ENCODE peak calls at places on chromosomes 5 and 9, in five cellular contexts. W is tibial artery, E is cardiac fibroblast, S is body of pancreas, L is stomach. T is an unnamed sample.

GRCh38 chr5:66958126-66958983 is 238.2 kb downstream of the CD180 start:
- DNase-seq in W (no peak), E (peak; percentile 80), S (no peak), L (no peak), T (peak; percentile 8)

GRCh38 chr9:120635011-120635410 is 55.0 kb upstream of the CDK5RAP2 start:
- DNase-seq in W (no peak), E (no peak), S (no peak), L (no peak), T (no peak)

GRCh38 chr5:172758077-172758835 is 12.7 kb downstream of the DUSP1 start:
- DNase-seq in W (peak; percentile 73), E (peak; percentile 97), S (no peak), L (no peak), T (peak; percentile 86)

GRCh38 chr5:152427691-152428090 is 22.6 kb upstream of the NMUR2 start:
- DNase-seq in W (no peak), E (no peak), S (no peak), L (no peak), T (no peak)

GRCh38 chr9:83962165-83962564 is 17.9 kb downstream of the HNRNPK start:
- DNase-seq in W (no peak), E (peak; percentile 42), S (no peak), L (no peak), T (no peak)

GRCh38 chr5:177545487-177546261 is 8.7 kb downstream of the FAM193B start:
- DNase-seq in W (peak; percentile 92), E (peak; percentile 95), S (peak; percentile 31), L (peak; percentile 51), T (no peak)

GRCh38 chr5:159212667-159213462 is 3.5 kb upstream of the RNF145 start:
- DNase-seq in W (no peak), E (no peak), S (no peak), L (no peak), T (no peak)

GRCh38 chr5:17182966-17183365 is 34.5 kb upstream of the BASP1 start:
- DNase-seq in W (no peak), E (peak; percentile 64), S (no peak), L (no peak), T (no peak)

GRCh38 chr5:165735388-165735787 is 2230.0 kb downstream of the MAT2B start:
- DNase-seq in W (no peak), E (no peak), S (no peak), L (no peak), T (no peak)

GRCh38 chr5:39100851-39101396 is 26.7 kb upstream of the RICTOR start:
- DNase-seq in W (no peak), E (peak; percentile 90), S (no peak), L (no peak), T (peak; percentile 81)

GRCh38 chr9:87270241-87271234 is 227.1 kb upstream of the DAPK1 start:
- DNase-seq in W (peak; percentile 68), E (peak; percentile 70), S (peak; percentile 24), L (no peak), T (peak; percentile 65)

GRCh38 chr9:4298255-4299005 is 1.4 kb downstream of the GLIS3 start:
- DNase-seq in W (peak; percentile 74), E (no peak), S (peak; percentile 36), L (peak; percentile 43), T (no peak)

GRCh38 chr5:141149812-141150211 is at the start of gene PCDHB6:
- DNase-seq in W (no peak), E (peak; percentile 3), S (no peak), L (no peak), T (no peak)
- H3K4me3 ChIP-seq in W (peak within 1 kb of the TSS; percentile 26), E (no peak within 1 kb of the TSS), S (no peak within 1 kb of the TSS), L (no peak within 1 kb of the TSS), T (no peak within 1 kb of the TSS)

GRCh38 chr5:174455301-174455700 is 269.1 kb upstream of the MSX2 start:
- DNase-seq in W (no peak), E (no peak), S (no peak), L (no peak), T (no peak)
- H3K4me3 ChIP-seq in W (no peak overlapping the region), E (no peak overlapping the region), S (no peak overlapping the region), L (no peak overlapping the region), T (no peak overlapping the region)

DNA sequence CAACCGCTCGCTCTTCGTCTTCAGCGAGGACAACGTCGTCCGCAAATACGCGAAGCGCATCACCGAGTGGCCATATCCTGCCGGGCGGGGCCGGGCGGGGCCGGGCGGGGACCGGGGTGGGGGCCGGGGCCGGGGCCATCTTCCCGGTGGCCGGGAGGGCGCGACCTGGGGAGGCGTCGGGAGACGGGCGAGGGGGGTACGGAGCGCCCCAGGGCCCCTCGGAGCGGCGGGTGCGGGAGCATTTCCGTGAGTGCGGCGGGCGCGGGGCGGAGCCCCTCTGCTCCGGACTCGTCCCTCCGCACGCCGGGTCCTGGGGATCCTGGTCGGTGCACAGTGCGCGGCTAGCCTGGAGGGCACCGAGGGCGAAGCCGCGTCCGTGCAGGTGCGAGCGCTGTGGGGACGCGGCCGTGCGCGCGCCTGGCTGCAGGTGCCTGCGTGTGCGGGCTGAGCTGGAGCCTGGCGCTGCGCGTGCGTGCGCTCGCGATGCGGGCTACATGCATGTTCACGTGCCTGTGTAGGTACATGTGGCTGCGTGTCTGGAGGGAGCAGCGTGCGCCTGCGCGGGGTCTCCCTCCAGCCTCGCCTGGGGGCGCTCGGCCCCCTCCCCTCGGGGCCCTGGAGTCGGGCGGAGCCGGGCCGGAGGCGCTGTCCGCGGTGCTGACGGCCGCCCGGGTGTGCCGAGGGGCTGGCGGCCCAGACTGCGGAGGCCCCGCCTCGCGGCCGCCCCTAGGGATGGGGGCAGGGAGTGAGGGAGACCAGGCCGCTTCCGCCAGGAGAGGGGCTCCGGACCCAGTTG is 762 bp downstream of the CACNA1B start:
- DNase-seq in W (no peak), E (peak; percentile 19), S (peak; percentile 21), L (no peak), T (no peak)
- H3K4me3 ChIP-seq in W (peak overlapping the region; percentile 34), E (peak overlapping the region; percentile 19), S (no peak overlapping the region), L (peak overlapping the region; percentile 36), T (peak overlapping the region; percentile 36)

GRCh38 chr5:14141764-14142163 is 1.4 kb upstream of the TRIO start:
- DNase-seq in W (no peak), E (no peak), S (no peak), L (no peak), T (no peak)
- H3K4me3 ChIP-seq in W (no peak overlapping the region), E (no peak overlapping the region), S (no peak overlapping the region), L (no peak overlapping the region), T (peak overlapping the region; percentile 59)

GRCh38 chr5:180799902-180800801 is 2.5 kb downstream of the MGAT1 start:
- DNase-seq in W (peak; percentile 17), E (peak; percentile 52), S (no peak), L (no peak), T (no peak)
- H3K4me3 ChIP-seq in W (peak overlapping the region; percentile 5), E (no peak overlapping the region), S (no peak overlapping the region), L (peak overlapping the region; percentile 94), T (no peak overlapping the region)

GRCh38 chr5:37810311-37810710 is 29.5 kb downstream of the GDNF start:
- DNase-seq in W (no peak), E (no peak), S (no peak), L (no peak), T (no peak)

GRCh38 chr5:37814699-37815098 is 25.1 kb downstream of the GDNF start:
- DNase-seq in W (no peak), E (no peak), S (no peak), L (no peak), T (peak; percentile 39)

GRCh38 chr5:37812365-37812764 is 27.5 kb downstream of the GDNF start:
- DNase-seq in W (no peak), E (no peak), S (no peak), L (no peak), T (no peak)

GRCh38 chr5:37807902-37808301 is 31.9 kb downstream of the GDNF start:
- DNase-seq in W (no peak), E (no peak), S (no peak), L (no peak), T (no peak)

DNA sequence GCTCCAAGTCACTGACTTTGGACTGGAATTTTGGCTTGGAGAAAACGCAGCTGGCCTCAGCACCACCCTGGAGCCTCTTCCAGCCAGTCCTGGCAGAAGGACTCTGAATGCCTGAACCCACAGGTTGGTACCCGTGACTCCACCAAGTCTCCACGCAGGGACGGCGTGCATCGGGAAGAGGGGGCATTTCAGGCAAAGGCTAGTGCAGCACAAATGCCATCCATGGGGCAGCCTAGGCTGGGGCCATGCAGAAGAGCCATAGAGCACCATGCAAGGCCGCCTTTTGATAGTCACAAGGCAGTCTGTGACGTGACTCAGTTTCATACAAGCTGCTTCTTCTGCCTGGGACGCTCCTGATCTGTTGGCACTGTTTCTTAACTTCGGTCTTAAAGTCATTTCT is 28.0 kb downstream of the GDNF start:
- DNase-seq in W (no peak), E (no peak), S (no peak), L (no peak), T (no peak)
- H3K4me3 ChIP-seq in W (no peak overlapping the region), E (no peak overlapping the region), S (no peak overlapping the region), L (no peak overlapping the region), T (no peak overlapping the region)